ENCODE peak calls at places on chromosomes 11 and 22, in seven cellular contexts. D is foreskin keratinocyte; Y is GM23338; M is transverse colon; O is CD8-positive, alpha-beta T cell; X is heart left ventricle; C is GM06990. R is an unnamed sample. For H3K27me3, the result is how much of the 10 kb centered on the place peaks cover.

GRCh38 chr11:95154514-95154913 is 64.9 kb downstream of the ENDOD1 start:
- DNase-seq in D (no peak), Y (peak), M (peak), O (peak), X (no peak), C (peak), R (no peak)

GRCh38 chr11:77199346-77199745 is 71.3 kb downstream of the MYO7A start:
- DNase-seq in D (no peak), Y (no peak), M (no peak), O (no peak), X (no peak), C (no peak), R (no peak)

GRCh38 chr22:40720538-40721256 is 41.4 kb downstream of the MCHR1 start:
- DNase-seq in D (no peak), Y (no peak), M (no peak), O (no peak), X (no peak), C (no peak), R (no peak)

GRCh38 chr22:29030016-29030617 is 31.5 kb downstream of the C22orf31 start:
- DNase-seq in D (peak), Y (peak), M (no peak), O (no peak), X (no peak), C (no peak), R (no peak)

GRCh38 chr11:76244311-76245061 is 38.2 kb upstream of the WNT11 start:
- DNase-seq in D (no peak), Y (no peak), M (no peak), O (no peak), X (no peak), C (no peak), R (no peak)

GRCh38 chr11:46252373-46252914 is 25.0 kb upstream of the CREB3L1 start:
- DNase-seq in D (no peak), Y (no peak), M (no peak), O (no peak), X (no peak), C (no peak), R (no peak)

GRCh38 chr22:18111759-18112330 is 1.2 kb downstream of the TUBA8 start:
- DNase-seq in D (no peak), Y (no peak), M (no peak), O (no peak), X (peak), C (no peak), R (no peak)

GRCh38 chr11:92268546-92268945 is 43.9 kb downstream of the FAT3 start:
- DNase-seq in D (no peak), Y (no peak), M (no peak), O (no peak), X (no peak), C (no peak), R (no peak)

GRCh38 chr11:26762089-26762488 is 40.2 kb upstream of the SLC5A12 start:
- DNase-seq in D (no peak), Y (no peak), M (no peak), O (no peak), X (no peak), C (no peak), R (no peak)

GRCh38 chr11:2732940-2733628 is 33.3 kb upstream of the KCNQ1OT1 start:
- DNase-seq in D (no peak), Y (no peak), M (no peak), O (no peak), X (peak), C (no peak), R (no peak)

GRCh38 chr22:35314161-35314942 is 14.7 kb downstream of the TOM1 start:
- DNase-seq in D (no peak), Y (peak), M (peak), O (no peak), X (peak), C (no peak), R (no peak)

GRCh38 chr11:102220728-102221467 is 96.4 kb upstream of the BIRC3 start:
- DNase-seq in D (peak), Y (no peak), M (no peak), O (no peak), X (no peak), C (no peak), R (no peak)

GRCh38 chr11:61339490-61339878 is 6.5 kb downstream of the TKFC start:
- DNase-seq in D (no peak), Y (no peak), M (no peak), O (no peak), X (no peak), C (no peak), R (no peak)

GRCh38 chr11:96098511-96099241 is 174.8 kb upstream of the MTMR2 start:
- DNase-seq in D (no peak), Y (no peak), M (no peak), O (no peak), X (peak), C (no peak), R (no peak)

GRCh38 chr11:12269446-12270214 is 107.7 kb upstream of the PARVA start:
- DNase-seq in D (no peak), Y (no peak), M (no peak), O (no peak), X (no peak), C (no peak), R (no peak)

GRCh38 chr11:63769044-63769718 is 606 bp upstream of the ZFTA start:
- DNase-seq in D (no peak), Y (peak), M (peak), O (peak), X (peak), C (peak), R (no peak)

GRCh38 chr11:110891411-110891810 is 179.2 kb upstream of the ARHGAP20 start:
- DNase-seq in D (peak), Y (no peak), M (no peak), O (no peak), X (no peak), C (no peak), R (no peak)

GRCh38 chr11:101835465-101836063 is 79.2 kb upstream of the CEP126 start:
- DNase-seq in D (no peak), Y (no peak), M (no peak), O (no peak), X (no peak), C (no peak), R (no peak)

GRCh38 chr22:42841444-42841843 is 15.6 kb downstream of the ARFGAP3 start:
- DNase-seq in D (no peak), Y (no peak), M (no peak), O (no peak), X (no peak), C (no peak), R (no peak)

GRCh38 chr11:12045914-12046635 is 37.6 kb upstream of the DKK3 start:
- DNase-seq in D (no peak), Y (no peak), M (no peak), O (no peak), X (no peak), C (no peak), R (no peak)

GRCh38 chr11:119567667-119568582 is 145.0 kb upstream of the THY1 start:
- DNase-seq in D (no peak), Y (peak), M (no peak), O (no peak), X (peak), C (peak), R (no peak)

GRCh38 chr11:101765932-101766331 is 148.9 kb upstream of the CEP126 start:
- DNase-seq in D (no peak), Y (no peak), M (no peak), O (no peak), X (no peak), C (no peak), R (no peak)

DNA sequence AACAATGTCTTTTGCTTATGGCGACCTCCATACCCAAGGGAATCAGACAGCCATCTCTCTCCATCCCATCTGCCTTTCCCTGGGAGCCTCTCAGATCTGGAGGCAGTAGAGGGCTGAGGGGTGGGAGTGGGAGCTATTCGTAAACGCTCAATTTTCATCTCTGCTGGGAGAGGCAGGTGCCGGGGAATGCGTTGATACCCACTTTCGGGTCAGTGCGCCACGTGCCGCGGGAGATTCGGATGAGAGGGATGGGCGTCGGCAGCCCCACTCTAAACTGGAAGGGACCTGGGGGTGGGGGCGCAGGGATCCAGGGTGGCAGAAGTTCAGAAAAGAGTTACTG is 1.4 kb downstream of the ADAMTS8 start:
- DNase-seq in D (no peak), Y (no peak), M (no peak), O (no peak), X (no peak), C (no peak), R (no peak)
- H3K27me3 ChIP-seq in D (half or more), Y (under half), M (half or more), O (under half), X (under half), C (under half), R (under half)

DNA sequence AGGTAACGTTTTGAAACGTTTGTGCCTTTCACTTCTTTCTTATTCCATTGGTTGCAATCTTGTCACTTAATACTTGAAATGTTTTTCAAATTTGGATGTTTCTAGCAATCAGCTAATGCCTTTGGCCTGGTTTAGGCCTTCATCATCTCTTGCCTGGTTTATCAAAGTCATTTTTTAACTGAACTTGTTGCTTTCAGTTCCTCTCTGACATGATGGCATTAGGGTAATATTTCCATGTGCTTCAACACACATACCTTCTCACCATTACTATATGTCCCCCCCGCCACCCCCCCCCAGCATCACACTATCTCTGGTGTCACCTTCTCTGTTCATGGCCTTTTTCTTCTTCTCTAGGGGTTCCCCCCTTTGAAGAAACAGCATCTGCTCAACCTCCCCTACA is 1.5 kb upstream of the SYT9 start:
- DNase-seq in D (no peak), Y (no peak), M (no peak), O (no peak), X (no peak), C (no peak), R (no peak)
- H3K27me3 ChIP-seq in D (under half), Y (half or more), M (under half), O (under half), X (under half), C (under half), R (under half)

DNA sequence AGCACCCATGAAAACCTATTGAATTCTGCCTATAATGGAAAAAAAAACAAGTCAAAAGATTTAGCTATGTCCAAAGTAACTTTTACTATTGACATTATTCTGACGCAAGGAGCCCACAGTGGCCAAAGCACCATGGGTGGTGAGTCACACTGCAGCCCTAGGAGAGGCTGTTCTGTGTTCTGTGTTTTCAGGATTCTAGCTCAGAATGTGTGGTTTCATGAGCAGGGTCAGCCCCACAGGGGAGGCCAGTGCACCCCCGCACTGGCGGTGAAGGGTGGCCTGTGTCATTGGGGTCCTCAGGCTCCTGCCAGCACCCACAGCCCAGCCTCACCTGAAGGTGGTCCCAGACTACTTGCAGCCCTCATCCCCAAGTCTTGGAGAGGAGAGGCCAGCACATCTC is 112.2 kb downstream of the BRD1 start:
- DNase-seq in D (no peak), Y (no peak), M (no peak), O (no peak), X (no peak), C (no peak), R (no peak)
- H3K27me3 ChIP-seq in D (under half), Y (under half), M (under half), O (under half), X (under half), C (under half), R (under half)

GRCh38 chr11:121235057-121235456 is 57.5 kb upstream of the SC5D start:
- DNase-seq in D (no peak), Y (no peak), M (no peak), O (no peak), X (no peak), C (no peak), R (no peak)

GRCh38 chr11:121229495-121229894 is 63.1 kb upstream of the SC5D start:
- DNase-seq in D (no peak), Y (no peak), M (no peak), O (no peak), X (no peak), C (no peak), R (no peak)

GRCh38 chr11:121226415-121227263 is 65.9 kb upstream of the SC5D start:
- DNase-seq in D (no peak), Y (no peak), M (no peak), O (no peak), X (no peak), C (no peak), R (no peak)

GRCh38 chr11:121236115-121237001 is 56.2 kb upstream of the SC5D start:
- DNase-seq in D (no peak), Y (peak), M (no peak), O (no peak), X (no peak), C (peak), R (no peak)

DNA sequence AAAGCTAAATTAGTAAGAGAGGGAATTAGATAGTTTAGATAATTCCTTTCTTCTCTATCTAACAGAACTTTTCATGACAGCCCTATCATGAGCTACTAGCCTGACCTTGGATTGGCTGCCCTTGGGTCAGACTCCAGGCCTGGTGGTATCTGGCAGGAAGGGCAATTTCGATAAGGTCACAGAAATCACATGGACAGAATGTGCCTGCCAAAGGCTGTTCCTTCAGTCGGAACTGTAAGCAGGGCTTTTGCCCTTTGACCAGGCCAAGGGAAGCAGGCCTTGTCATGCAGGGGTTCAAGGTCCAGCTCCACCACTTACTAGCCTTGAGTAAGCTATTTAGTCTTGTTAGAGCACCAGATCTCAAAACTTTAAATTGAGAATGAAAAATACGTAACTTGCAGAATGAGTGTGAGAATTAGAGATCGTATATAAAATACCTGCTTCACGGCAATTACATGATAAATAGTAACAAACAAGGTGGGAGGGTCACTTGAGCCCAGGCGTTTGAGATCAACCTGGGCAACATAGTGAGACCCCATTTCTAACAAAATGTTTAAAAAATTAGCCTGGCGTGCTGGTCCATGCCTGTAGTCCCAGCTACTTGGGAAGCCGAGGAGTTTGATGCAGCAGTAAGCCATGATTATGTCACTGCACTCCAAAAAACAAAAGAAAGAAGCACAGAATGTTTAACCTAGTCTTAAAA is 60.8 kb upstream of the SC5D start:
- DNase-seq in D (no peak), Y (no peak), M (peak), O (no peak), X (peak), C (no peak), R (no peak)
- H3K27me3 ChIP-seq in D (under half), Y (under half), M (under half), O (under half), X (under half), C (under half), R (under half)

GRCh38 chr22:47283616-47284270 is 521.3 kb downstream of the TBC1D22A start:
- DNase-seq in D (no peak), Y (no peak), M (no peak), O (no peak), X (no peak), C (no peak), R (no peak)
- H3K27me3 ChIP-seq in D (under half), Y (under half), M (under half), O (under half), X (under half), C (under half), R (under half)

GRCh38 chr11:68665471-68665870 is 18.9 kb upstream of the GAL start:
- DNase-seq in D (no peak), Y (no peak), M (no peak), O (no peak), X (no peak), C (no peak), R (no peak)
- H3K27me3 ChIP-seq in D (under half), Y (under half), M (under half), O (under half), X (under half), C (under half), R (under half)

DNA sequence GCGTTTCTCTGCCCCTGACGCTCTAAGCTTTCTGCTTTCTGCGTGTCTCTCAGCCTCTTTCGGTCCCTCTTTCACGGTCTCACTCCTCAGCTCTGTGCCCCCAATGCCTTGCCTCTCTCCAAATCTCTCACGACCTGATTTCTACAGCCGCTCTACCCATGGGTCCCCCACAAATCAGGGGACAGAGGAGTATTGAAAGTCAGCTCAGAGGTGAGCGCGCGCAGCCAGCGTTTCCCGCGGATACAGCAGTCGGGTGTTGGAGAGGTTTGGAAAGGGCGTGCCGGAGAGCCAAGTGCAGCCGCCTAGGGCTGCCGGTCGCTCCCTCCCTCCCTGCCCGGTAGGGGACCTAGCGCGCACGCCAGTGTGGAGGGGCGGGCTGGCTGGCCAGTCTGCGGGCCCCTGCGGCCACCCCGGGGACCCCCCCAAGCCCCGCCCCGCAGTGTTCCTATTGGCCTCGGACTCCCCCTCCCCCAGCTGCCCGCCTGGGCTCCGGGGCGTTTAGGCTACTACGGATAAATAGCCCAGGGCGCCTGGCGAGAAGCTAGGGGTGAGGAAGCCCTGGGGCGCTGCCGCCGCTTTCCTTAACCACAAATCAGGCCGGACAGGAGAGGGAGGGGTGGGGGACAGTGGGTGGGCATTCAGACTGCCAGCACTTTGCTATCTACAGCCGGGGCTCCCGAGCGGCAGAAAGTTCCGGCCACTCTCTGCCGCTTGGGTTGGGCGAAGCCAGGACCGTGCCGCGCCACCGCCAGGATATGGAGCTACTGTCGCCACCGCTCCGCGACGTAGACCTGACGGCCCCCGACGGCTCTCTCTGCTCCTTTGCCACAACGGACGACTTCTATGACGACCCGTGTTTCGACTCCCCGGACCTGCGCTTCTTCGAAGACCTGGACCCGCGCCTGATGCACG is at the start of gene MYOD1:
- DNase-seq in D (peak), Y (peak), M (no peak), O (no peak), X (no peak), C (no peak), R (no peak)
- H3K27me3 ChIP-seq in D (half or more), Y (half or more), M (half or more), O (under half), X (under half), C (under half), R (under half)

GRCh38 chr11:14638561-14638960 is 5.0 kb upstream of the PDE3B start:
- DNase-seq in D (no peak), Y (no peak), M (peak), O (no peak), X (no peak), C (no peak), R (no peak)
- H3K27me3 ChIP-seq in D (half or more), Y (under half), M (under half), O (under half), X (under half), C (under half), R (under half)

DNA sequence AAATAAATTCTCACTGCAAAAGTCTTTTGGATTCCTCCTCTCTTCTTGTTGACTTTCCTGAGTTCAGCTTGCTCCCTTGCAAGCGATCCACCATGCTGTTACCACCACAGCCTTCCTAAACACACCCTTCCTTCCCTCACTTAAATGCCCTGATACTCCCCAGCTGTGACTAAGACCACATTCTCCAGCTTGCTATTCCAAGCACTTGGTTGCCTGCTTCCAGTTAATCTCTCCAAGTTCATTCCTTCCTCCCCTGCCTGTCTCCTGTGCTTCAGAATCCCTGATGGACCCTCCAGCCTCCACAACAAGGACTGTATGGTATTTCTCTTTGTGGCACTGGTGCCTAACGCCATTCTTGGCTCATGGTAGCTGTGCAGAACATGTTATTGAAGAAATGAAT is 603.9 kb upstream of the CADM1 start:
- DNase-seq in D (no peak), Y (no peak), M (no peak), O (no peak), X (no peak), C (no peak), R (no peak)
- H3K27me3 ChIP-seq in D (under half), Y (half or more), M (under half), O (under half), X (under half), C (under half), R (under half)

DNA sequence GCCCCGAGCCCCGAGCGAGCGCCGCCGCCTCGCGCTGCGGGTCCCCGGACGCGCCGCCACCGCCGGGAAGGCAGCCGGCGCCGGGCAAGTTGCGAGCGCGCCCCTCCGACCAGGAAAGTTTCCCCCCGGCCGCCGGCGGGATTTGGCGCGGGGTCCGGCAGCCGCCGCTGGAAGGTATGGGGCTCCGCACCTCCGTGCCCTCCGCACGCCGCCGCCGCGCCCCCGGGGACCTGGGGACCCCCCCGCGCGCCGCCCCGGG is 281 bp downstream of the TSPAN18 start:
- DNase-seq in D (no peak), Y (no peak), M (no peak), O (no peak), X (peak), C (no peak), R (no peak)
- H3K27me3 ChIP-seq in D (half or more), Y (half or more), M (half or more), O (under half), X (under half), C (under half), R (under half)

R was measured in lung.